ENCODE peak calls at places on chromosomes 2 and 18, in five cellular contexts. One of them, this sample, is unnamed.

GRCh38 chr18:23671564-23671963 is 8.9 kb upstream of the ANKRD29 start:
- DNase-seq in bronchial epithelial cell: no peak
- DNase-seq in naive thymus-derived CD4-positive, alpha-beta T cell: no peak
- DNase-seq in PC-3: no peak
- DNase-seq in MM.1S: no peak
- DNase-seq in this sample: no peak

GRCh38 chr2:168030862-168031624 is 216.4 kb downstream of the STK39 start:
- DNase-seq in PC-3: no peak
- DNase-seq in naive thymus-derived CD4-positive, alpha-beta T cell: no peak
- DNase-seq in MM.1S: peak; percentile 80
- DNase-seq in bronchial epithelial cell: peak; percentile 13
- DNase-seq in this sample: no peak

GRCh38 chr2:24280161-24280560 is 80.2 kb downstream of the ITSN2 start:
- DNase-seq in PC-3: no peak
- DNase-seq in naive thymus-derived CD4-positive, alpha-beta T cell: no peak
- DNase-seq in bronchial epithelial cell: no peak
- DNase-seq in MM.1S: no peak
- DNase-seq in this sample: no peak

GRCh38 chr2:36819090-36819711 is 122.7 kb downstream of the VIT start:
- DNase-seq in MM.1S: no peak
- DNase-seq in bronchial epithelial cell: no peak
- DNase-seq in naive thymus-derived CD4-positive, alpha-beta T cell: no peak
- DNase-seq in PC-3: no peak
- DNase-seq in this sample: no peak

GRCh38 chr18:42525905-42526304 is 570.9 kb downstream of the PIK3C3 start:
- DNase-seq in MM.1S: no peak
- DNase-seq in bronchial epithelial cell: no peak
- DNase-seq in PC-3: no peak
- DNase-seq in naive thymus-derived CD4-positive, alpha-beta T cell: no peak
- DNase-seq in this sample: no peak

GRCh38 chr2:112257575-112257974 is 2.7 kb upstream of the ZC3H8 start:
- DNase-seq in bronchial epithelial cell: peak; percentile 81
- DNase-seq in PC-3: peak; percentile 16
- DNase-seq in MM.1S: no peak
- DNase-seq in naive thymus-derived CD4-positive, alpha-beta T cell: no peak
- DNase-seq in this sample: no peak

GRCh38 chr2:30185175-30185574 is 38.4 kb downstream of the YPEL5 start:
- DNase-seq in bronchial epithelial cell: peak; percentile 68
- DNase-seq in MM.1S: no peak
- DNase-seq in PC-3: no peak
- DNase-seq in naive thymus-derived CD4-positive, alpha-beta T cell: no peak
- DNase-seq in this sample: peak; percentile 42

GRCh38 chr18:21740474-21740723 is 193 bp upstream of the MIB1 start:
- DNase-seq in MM.1S: peak; percentile 97
- DNase-seq in bronchial epithelial cell: peak; percentile 83
- DNase-seq in PC-3: peak; percentile 97
- DNase-seq in naive thymus-derived CD4-positive, alpha-beta T cell: no peak
- DNase-seq in this sample: peak; percentile 99

GRCh38 chr2:47819834-47820233 is 36.9 kb downstream of the MSH6 start:
- DNase-seq in naive thymus-derived CD4-positive, alpha-beta T cell: no peak
- DNase-seq in MM.1S: no peak
- DNase-seq in PC-3: peak; percentile 69
- DNase-seq in bronchial epithelial cell: no peak
- DNase-seq in this sample: no peak

GRCh38 chr2:1586946-1587840 is 157.1 kb downstream of the PXDN start:
- DNase-seq in naive thymus-derived CD4-positive, alpha-beta T cell: no peak
- DNase-seq in PC-3: peak; percentile 58
- DNase-seq in MM.1S: no peak
- DNase-seq in bronchial epithelial cell: no peak
- DNase-seq in this sample: no peak

GRCh38 chr18:76208632-76209308 is 286.3 kb downstream of the ZNF516 start:
- DNase-seq in MM.1S: peak; percentile 44
- DNase-seq in naive thymus-derived CD4-positive, alpha-beta T cell: no peak
- DNase-seq in bronchial epithelial cell: no peak
- DNase-seq in PC-3: no peak
- DNase-seq in this sample: no peak

GRCh38 chr2:23709311-23709710 is 217.6 kb downstream of the ATAD2B start:
- DNase-seq in bronchial epithelial cell: no peak
- DNase-seq in naive thymus-derived CD4-positive, alpha-beta T cell: no peak
- DNase-seq in MM.1S: no peak
- DNase-seq in PC-3: no peak
- DNase-seq in this sample: no peak

GRCh38 chr2:133063792-133064191 is 393.8 kb upstream of the LYPD1 start:
- DNase-seq in bronchial epithelial cell: peak; percentile 22
- DNase-seq in PC-3: peak; percentile 51
- DNase-seq in naive thymus-derived CD4-positive, alpha-beta T cell: no peak
- DNase-seq in MM.1S: peak; percentile 34
- DNase-seq in this sample: no peak

GRCh38 chr2:61272421-61273070 is 110.6 kb downstream of the C2orf74 start:
- DNase-seq in PC-3: no peak
- DNase-seq in bronchial epithelial cell: no peak
- DNase-seq in naive thymus-derived CD4-positive, alpha-beta T cell: no peak
- DNase-seq in MM.1S: no peak
- DNase-seq in this sample: no peak

GRCh38 chr2:35104306-35104705 is 1251.3 kb upstream of the CRIM1 start:
- DNase-seq in MM.1S: no peak
- DNase-seq in PC-3: no peak
- DNase-seq in naive thymus-derived CD4-positive, alpha-beta T cell: no peak
- DNase-seq in bronchial epithelial cell: no peak
- DNase-seq in this sample: no peak

GRCh38 chr2:16755377-16755776 is 89.7 kb upstream of the CYRIA start:
- DNase-seq in PC-3: no peak
- DNase-seq in bronchial epithelial cell: no peak
- DNase-seq in MM.1S: no peak
- DNase-seq in naive thymus-derived CD4-positive, alpha-beta T cell: no peak
- DNase-seq in this sample: no peak

GRCh38 chr2:26786207-26787023 is 559 bp downstream of the CENPA start:
- DNase-seq in MM.1S: peak; percentile 41
- DNase-seq in bronchial epithelial cell: no peak
- DNase-seq in naive thymus-derived CD4-positive, alpha-beta T cell: no peak
- DNase-seq in PC-3: peak; percentile 27
- DNase-seq in this sample: no peak

GRCh38 chr18:68714356-68714706 is 577 bp downstream of the TMX3 start:
- DNase-seq in MM.1S: peak; percentile 9
- DNase-seq in naive thymus-derived CD4-positive, alpha-beta T cell: no peak
- DNase-seq in PC-3: no peak
- DNase-seq in bronchial epithelial cell: no peak
- DNase-seq in this sample: no peak

GRCh38 chr2:88177556-88177955 is 7.4 kb downstream of the THNSL2 start:
- DNase-seq in bronchial epithelial cell: peak; percentile 63
- DNase-seq in naive thymus-derived CD4-positive, alpha-beta T cell: no peak
- DNase-seq in PC-3: no peak
- DNase-seq in MM.1S: peak; percentile 35
- DNase-seq in this sample: no peak

This sample was measured in HL-60.